ENCODE peak calls at places on chromosomes 16 and 17, in ten cellular contexts. One of them, this sample, is unnamed.

GRCh38 chr16:12097523-12098428 is 121.2 kb downstream of the SNX29 start:
- DNase-seq in neural progenitor cell: peak
- DNase-seq in ascending aorta: no peak
- DNase-seq in tibial nerve: no peak
- DNase-seq in NCI-H2081: no peak
- DNase-seq in ACHN: no peak
- DNase-seq in CD4-positive, alpha-beta T cell: no peak
- DNase-seq in T-cell: no peak
- DNase-seq in GM13977: no peak
- DNase-seq in foreskin melanocyte: peak
- DNase-seq in this sample: no peak

GRCh38 chr17:31597646-31598387 is 206.3 kb downstream of the RAB11FIP4 start:
- DNase-seq in neural progenitor cell: no peak
- DNase-seq in ascending aorta: no peak
- DNase-seq in tibial nerve: no peak
- DNase-seq in NCI-H2081: no peak
- DNase-seq in ACHN: no peak
- DNase-seq in CD4-positive, alpha-beta T cell: no peak
- DNase-seq in T-cell: no peak
- DNase-seq in GM13977: no peak
- DNase-seq in foreskin melanocyte: no peak
- DNase-seq in this sample: no peak

GRCh38 chr16:72990003-72990521 is 57.9 kb downstream of the ZFHX3 start:
- DNase-seq in neural progenitor cell: peak
- DNase-seq in ascending aorta: peak
- DNase-seq in tibial nerve: peak
- DNase-seq in NCI-H2081: no peak
- DNase-seq in ACHN: peak
- DNase-seq in CD4-positive, alpha-beta T cell: no peak
- DNase-seq in T-cell: no peak
- DNase-seq in GM13977: peak
- DNase-seq in foreskin melanocyte: no peak
- DNase-seq in this sample: no peak

GRCh38 chr17:7307686-7308624 is 527 bp downstream of the EIF5A start:
- DNase-seq in neural progenitor cell: peak
- DNase-seq in ascending aorta: no peak
- DNase-seq in tibial nerve: no peak
- DNase-seq in NCI-H2081: no peak
- DNase-seq in ACHN: peak
- DNase-seq in CD4-positive, alpha-beta T cell: peak
- DNase-seq in T-cell: no peak
- DNase-seq in GM13977: no peak
- DNase-seq in foreskin melanocyte: no peak
- DNase-seq in this sample: peak

GRCh38 chr17:81923302-81924260 is 4.0 kb downstream of the MAFG start:
- DNase-seq in neural progenitor cell: peak
- DNase-seq in ascending aorta: no peak
- DNase-seq in tibial nerve: peak
- DNase-seq in NCI-H2081: no peak
- DNase-seq in ACHN: peak
- DNase-seq in CD4-positive, alpha-beta T cell: no peak
- DNase-seq in T-cell: no peak
- DNase-seq in GM13977: no peak
- DNase-seq in foreskin melanocyte: no peak
- DNase-seq in this sample: no peak

GRCh38 chr16:12293017-12293618 is 316.6 kb downstream of the SNX29 start:
- DNase-seq in neural progenitor cell: no peak
- DNase-seq in ascending aorta: no peak
- DNase-seq in tibial nerve: no peak
- DNase-seq in NCI-H2081: no peak
- DNase-seq in ACHN: no peak
- DNase-seq in CD4-positive, alpha-beta T cell: no peak
- DNase-seq in T-cell: no peak
- DNase-seq in GM13977: no peak
- DNase-seq in foreskin melanocyte: no peak
- DNase-seq in this sample: no peak

GRCh38 chr16:53545433-53545832 is 42.4 kb upstream of the AKTIP start:
- DNase-seq in neural progenitor cell: no peak
- DNase-seq in ascending aorta: no peak
- DNase-seq in tibial nerve: no peak
- DNase-seq in NCI-H2081: no peak
- DNase-seq in ACHN: no peak
- DNase-seq in CD4-positive, alpha-beta T cell: peak
- DNase-seq in T-cell: peak
- DNase-seq in GM13977: no peak
- DNase-seq in foreskin melanocyte: no peak
- DNase-seq in this sample: no peak

GRCh38 chr17:43946766-43947165 is 4.5 kb upstream of the PPY start:
- DNase-seq in neural progenitor cell: no peak
- DNase-seq in ascending aorta: no peak
- DNase-seq in tibial nerve: no peak
- DNase-seq in NCI-H2081: no peak
- DNase-seq in ACHN: no peak
- DNase-seq in CD4-positive, alpha-beta T cell: no peak
- DNase-seq in T-cell: no peak
- DNase-seq in GM13977: no peak
- DNase-seq in foreskin melanocyte: no peak
- DNase-seq in this sample: no peak

GRCh38 chr16:67530013-67530939 is 1.6 kb downstream of the RIPOR1 start:
- DNase-seq in neural progenitor cell: peak
- DNase-seq in ascending aorta: peak
- DNase-seq in tibial nerve: peak
- DNase-seq in NCI-H2081: peak
- DNase-seq in ACHN: peak
- DNase-seq in CD4-positive, alpha-beta T cell: no peak
- DNase-seq in T-cell: no peak
- DNase-seq in GM13977: peak
- DNase-seq in foreskin melanocyte: no peak
- DNase-seq in this sample: peak

GRCh38 chr16:53773150-53773846 is 69.3 kb downstream of the FTO start:
- DNase-seq in neural progenitor cell: peak
- DNase-seq in ascending aorta: no peak
- DNase-seq in tibial nerve: no peak
- DNase-seq in NCI-H2081: peak
- DNase-seq in ACHN: peak
- DNase-seq in CD4-positive, alpha-beta T cell: no peak
- DNase-seq in T-cell: no peak
- DNase-seq in GM13977: peak
- DNase-seq in foreskin melanocyte: no peak
- DNase-seq in this sample: peak

GRCh38 chr17:35726609-35727460 is 4.6 kb upstream of the RASL10B start:
- DNase-seq in neural progenitor cell: no peak
- DNase-seq in ascending aorta: no peak
- DNase-seq in tibial nerve: peak
- DNase-seq in NCI-H2081: no peak
- DNase-seq in ACHN: peak
- DNase-seq in CD4-positive, alpha-beta T cell: no peak
- DNase-seq in T-cell: no peak
- DNase-seq in GM13977: no peak
- DNase-seq in foreskin melanocyte: no peak
- DNase-seq in this sample: no peak

GRCh38 chr17:79947351-79948031 is 88.2 kb downstream of the TBC1D16 start:
- DNase-seq in neural progenitor cell: no peak
- DNase-seq in ascending aorta: no peak
- DNase-seq in tibial nerve: no peak
- DNase-seq in NCI-H2081: no peak
- DNase-seq in ACHN: no peak
- DNase-seq in CD4-positive, alpha-beta T cell: no peak
- DNase-seq in T-cell: no peak
- DNase-seq in GM13977: no peak
- DNase-seq in foreskin melanocyte: peak
- DNase-seq in this sample: no peak

This sample was measured in cerebellum.